ENCODE peak calls at places on chromosomes 12 and 14, in six cellular contexts. T is GM12891, C is HepG2, B is K562, W is GM12878, O is H1. K is an unnamed sample.

GRCh38 chr12:21476949-21477348 is 24.5 kb downstream of the RECQL start:
- DNase-seq in C (no peak), W (no peak), O (no peak), B (no peak), T (no peak), K (no peak)

GRCh38 chr12:119772431-119772830 is 104.5 kb downstream of the PRKAB1 start:
- DNase-seq in T (no peak), B (no peak), O (no peak), W (no peak), C (no peak), K (no peak)

GRCh38 chr12:72549184-72549583 is 277.0 kb downstream of the TRHDE start:
- DNase-seq in O (no peak), B (no peak), T (no peak), W (no peak), C (no peak), K (no peak)

GRCh38 chr12:125175576-125175975 is 110.3 kb downstream of the AACS start:
- DNase-seq in W (no peak), C (no peak), O (no peak), B (no peak), T (no peak), K (no peak)

GRCh38 chr14:102046337-102047278 is 40.2 kb downstream of the HSP90AA1 start:
- DNase-seq in B (peak), T (no peak), O (peak), C (peak), W (no peak), K (no peak)

GRCh38 chr12:118680361-118680963 is 300.9 kb upstream of the SRRM4 start:
- DNase-seq in B (peak), C (no peak), O (no peak), T (no peak), W (no peak), K (no peak)

GRCh38 chr14:27392153-27392552 is 794.3 kb upstream of the NOVA1 start:
- DNase-seq in C (no peak), O (no peak), W (no peak), B (no peak), T (no peak), K (no peak)

GRCh38 chr14:61526405-61527312 is 168.7 kb upstream of the HIF1A start:
- DNase-seq in W (no peak), T (no peak), O (no peak), B (no peak), C (peak), K (no peak)

GRCh38 chr12:44779766-44780165 is 96.3 kb downstream of the NELL2 start:
- DNase-seq in B (no peak), C (no peak), W (no peak), O (no peak), T (no peak), K (no peak)

GRCh38 chr14:102028733-102029132 is 58.1 kb downstream of the HSP90AA1 start:
- DNase-seq in C (no peak), T (no peak), O (no peak), B (no peak), W (no peak), K (no peak)

GRCh38 chr14:95496690-95497241 is 19.7 kb downstream of the SYNE3 start:
- DNase-seq in B (no peak), O (no peak), C (no peak), W (no peak), T (no peak), K (no peak)

GRCh38 chr12:91272456-91273063 is 89.9 kb upstream of the DCN start:
- DNase-seq in O (peak), C (no peak), T (no peak), W (no peak), B (no peak), K (no peak)

GRCh38 chr12:89574736-89575208 is 48.9 kb upstream of the POC1B start:
- DNase-seq in B (peak), T (no peak), O (no peak), C (peak), W (no peak), K (no peak)

GRCh38 chr14:45089813-45090212 is 5.9 kb downstream of the PRPF39 start:
- DNase-seq in T (no peak), O (no peak), C (no peak), B (no peak), W (no peak), K (no peak)

GRCh38 chr12:72560370-72560769 is 288.2 kb downstream of the TRHDE start:
- DNase-seq in W (no peak), O (no peak), B (no peak), C (no peak), T (no peak), K (no peak)

GRCh38 chr12:7460375-7461259 is 16.7 kb upstream of the CD163L1 start:
- DNase-seq in C (peak), O (peak), W (no peak), B (peak), T (peak), K (no peak)

DNA sequence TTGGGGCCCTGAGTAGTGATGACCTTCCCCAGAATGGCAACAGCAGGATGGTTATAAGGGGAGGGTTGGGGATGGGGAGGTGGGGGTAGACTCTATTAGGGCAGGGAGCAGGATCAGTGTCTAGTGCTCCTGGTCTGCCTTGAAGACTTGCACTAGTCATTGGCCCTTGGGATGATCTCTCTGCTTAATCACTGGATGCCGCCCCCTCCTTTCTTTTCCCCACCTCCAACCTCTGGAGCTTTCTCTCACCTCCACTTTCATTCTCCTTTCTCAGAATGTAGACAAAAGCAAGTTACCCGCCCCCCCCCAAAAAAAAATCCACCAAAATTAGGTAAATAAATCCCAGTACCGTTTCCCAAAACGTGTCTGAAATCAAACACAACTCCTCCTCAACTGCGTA is 2.8 kb upstream of the KCNK10 start:
- DNase-seq in O (no peak), W (no peak), B (no peak), T (no peak), C (no peak), K (no peak)
- TF ChIP-seq TAF1 in O (no peak), W (no peak), B (no peak), T (no peak), C (no peak), K (no peak)

GRCh38 chr12:56157201-56158028 is 744 bp upstream of the MYL6 start:
- DNase-seq in C (peak), O (peak), B (no peak), W (no peak), T (peak), K (peak)
- TF ChIP-seq POLR2AphosphoS5 in C (no peak), O (no peak), B (peak), W (no peak), T (no peak), K (no peak)

GRCh38 chr12:25119020-25119419 is 75.9 kb downstream of the DNAI7 start:
- DNase-seq in W (no peak), C (no peak), O (no peak), B (no peak), T (no peak), K (no peak)
- TF ChIP-seq POLR2A in W (no peak), C (no peak), O (no peak), B (no peak), T (no peak), K (no peak)

GRCh38 chr14:91116913-91117588 is 3.2 kb downstream of the DGLUCY start:
- DNase-seq in B (no peak), W (no peak), C (no peak), O (no peak), T (no peak), K (no peak)

GRCh38 chr14:91119556-91120311 is 5.9 kb downstream of the DGLUCY start:
- DNase-seq in O (no peak), W (no peak), C (no peak), T (no peak), B (no peak), K (no peak)

GRCh38 chr14:91117960-91118359 is 4.1 kb downstream of the DGLUCY start:
- DNase-seq in C (no peak), B (no peak), O (no peak), W (no peak), T (no peak), K (no peak)

GRCh38 chr14:91115986-91116385 is 2.1 kb downstream of the DGLUCY start:
- DNase-seq in T (no peak), O (no peak), W (no peak), C (no peak), B (no peak), K (no peak)

GRCh38 chr14:91118511-91119068 is 4.7 kb downstream of the DGLUCY start:
- DNase-seq in B (no peak), W (no peak), C (no peak), T (no peak), O (no peak), K (no peak)
- TF ChIP-seq TAF1 in B (no peak), W (no peak), C (no peak), T (no peak), O (no peak), K (no peak)

DNA sequence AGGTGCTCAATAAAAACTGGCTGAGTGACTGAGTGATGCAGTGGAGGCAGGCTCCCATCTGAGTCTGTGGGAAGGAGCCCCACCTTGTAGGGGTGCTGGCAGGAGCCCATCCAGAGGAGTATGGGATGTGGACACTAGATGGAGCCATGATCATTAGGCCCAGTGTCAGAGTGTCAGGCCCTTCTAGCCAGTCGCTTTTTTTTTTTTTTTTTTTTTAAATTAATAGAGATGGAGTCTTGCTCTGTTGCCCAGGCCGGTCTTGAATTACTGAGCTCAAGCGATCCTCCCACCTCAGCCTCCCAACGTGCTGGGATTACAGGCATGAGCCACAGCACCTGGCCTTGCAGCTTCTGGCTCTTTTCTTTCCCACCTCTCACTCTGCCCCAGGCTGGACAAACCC is 11.5 kb downstream of the RITA1 start:
- DNase-seq in T (peak), W (no peak), B (peak), O (no peak), C (peak), K (peak)
- TF ChIP-seq POLR2AphosphoS5 in T (no peak), W (no peak), B (no peak), O (no peak), C (no peak), K (no peak)

GRCh38 chr14:37197421-37198272 is at the start of gene MIPOL1:
- DNase-seq in C (peak), W (no peak), B (peak), O (peak), T (no peak), K (no peak)
- TF ChIP-seq POLR2A in C (peak), W (no peak), B (peak), O (peak), T (no peak), K (no peak)